ENCODE peak calls at places on chromosomes 6 and 20, in six cellular contexts. O is HEK293T, C is A549, S is IMR-90, E is GM12878, K is HepG2. V is an unnamed sample.
A peak's percentile ranks its signal among the peaks of the same experiment; 100 is the strongest.

GRCh38 chr6:19865178-19865577 is 28.0 kb downstream of the ID4 start:
- DNase-seq in S (no peak), E (no peak), K (no peak), O (no peak), C (no peak), V (no peak)

GRCh38 chr6:127176175-127176574 is 57.7 kb downstream of the RSPO3 start:
- DNase-seq in O (no peak), S (no peak), C (no peak), E (no peak), K (no peak), V (no peak)

GRCh38 chr6:123380257-123380656 is 256.5 kb downstream of the TRDN start:
- DNase-seq in S (no peak), O (peak; percentile 59), C (no peak), K (peak; percentile 22), E (no peak), V (no peak)

GRCh38 chr20:15951711-15952110 is 621.5 kb downstream of the KIF16B start:
- DNase-seq in C (no peak), E (no peak), O (no peak), K (no peak), S (no peak), V (no peak)

GRCh38 chr20:62583424-62583920 is 58.8 kb upstream of the SLCO4A1 start:
- DNase-seq in O (no peak), C (no peak), E (no peak), S (no peak), K (no peak), V (peak; percentile 18)

GRCh38 chr6:21476054-21476552 is 117.4 kb upstream of the SOX4 start:
- DNase-seq in O (no peak), S (no peak), C (no peak), E (no peak), K (no peak), V (no peak)

GRCh38 chr20:24095753-24096152 is 107.2 kb upstream of the GGTLC1 start:
- DNase-seq in O (no peak), C (no peak), S (no peak), E (no peak), K (no peak), V (no peak)

GRCh38 chr6:138001750-138002349 is 105.4 kb downstream of the PERP start:
- DNase-seq in C (peak; percentile 21), S (peak; percentile 53), K (peak; percentile 44), E (no peak), O (peak; percentile 60), V (peak; percentile 59)

GRCh38 chr6:24918641-24919403 is 16.9 kb downstream of the RIPOR2 start:
- DNase-seq in C (no peak), S (no peak), E (no peak), K (no peak), O (no peak), V (no peak)

GRCh38 chr20:1950836-1951235 is 43.0 kb downstream of the PDYN start:
- DNase-seq in C (no peak), K (no peak), O (no peak), E (no peak), S (no peak), V (no peak)

GRCh38 chr20:44416082-44416715 is 59.5 kb upstream of the TTPAL start:
- DNase-seq in O (no peak), S (no peak), K (no peak), C (no peak), E (no peak), V (no peak)

GRCh38 chr20:63025534-63026331 is 19.0 kb upstream of the BHLHE23 start:
- DNase-seq in E (no peak), O (no peak), S (peak; percentile 7), C (no peak), K (no peak), V (no peak)

GRCh38 chr6:27759930-27760329 is 152.3 kb downstream of the OR2B2 start:
- DNase-seq in C (no peak), S (no peak), O (no peak), K (no peak), E (no peak), V (peak; percentile 16)

GRCh38 chr6:89239338-89239737 is 22.2 kb upstream of the GABRR1 start:
- DNase-seq in S (no peak), O (peak; percentile 26), E (no peak), C (no peak), K (no peak), V (peak; percentile 12)
- TF ChIP-seq BHLHE40 in S (no peak), O (no peak), E (no peak), C (no peak), K (no peak), V (no peak)

DNA sequence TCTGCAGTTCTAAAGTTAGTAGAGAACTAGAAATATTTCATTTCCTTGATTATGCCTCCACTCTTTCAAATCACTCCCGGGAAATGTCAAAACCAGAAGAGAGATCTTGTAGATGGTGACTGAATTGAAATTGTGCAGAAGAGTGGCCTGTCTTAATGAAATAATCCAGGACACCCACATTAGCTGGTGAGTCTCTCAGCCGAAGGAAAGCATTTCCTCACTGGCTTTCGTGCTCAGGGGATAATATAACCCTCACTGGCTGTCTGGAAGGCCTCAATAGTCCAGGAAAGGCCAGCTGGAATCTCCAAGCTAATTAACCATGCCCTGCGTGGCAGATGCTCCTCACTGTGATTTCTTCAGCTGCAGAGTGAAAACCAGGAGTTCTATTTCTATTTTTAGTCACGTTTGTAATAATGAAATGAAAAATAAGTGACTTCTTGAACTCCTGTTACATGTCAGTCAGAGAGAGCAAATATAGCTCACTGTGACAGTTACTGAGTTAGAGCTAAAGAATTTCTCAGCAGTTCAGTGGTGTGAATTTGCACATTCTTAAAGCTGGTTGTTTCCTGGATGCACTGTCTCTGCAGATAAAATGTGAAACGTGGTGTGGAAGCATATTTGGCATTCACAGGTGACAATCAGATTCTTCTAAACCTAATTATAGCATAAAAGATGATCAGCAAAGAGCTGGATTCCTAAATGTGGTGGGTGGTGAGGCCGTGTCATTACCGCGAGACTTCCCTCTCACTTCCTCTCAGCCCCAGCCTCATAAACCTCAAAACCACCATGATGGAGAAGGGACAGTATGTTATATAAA is 211.7 kb downstream of the LMBRD1 start:
- DNase-seq in E (peak; percentile 35), S (no peak), O (no peak), K (no peak), C (no peak), V (no peak)
- TF ChIP-seq BHLHE40 in E (peak; percentile 21), S (no peak), O (no peak), K (no peak), C (no peak), V (no peak)

GRCh38 chr6:143629104-143630080 is 48.4 kb upstream of the PHACTR2 start:
- DNase-seq in S (peak; percentile 80), O (no peak), K (no peak), C (no peak), E (no peak), V (no peak)
- TF ChIP-seq BHLHE40 in S (peak; percentile 39), O (no peak), K (no peak), C (no peak), E (no peak), V (no peak)

GRCh38 chr20:38272961-38273360 is 12.4 kb upstream of the KIAA1755 start:
- DNase-seq in K (no peak), O (no peak), C (no peak), E (no peak), S (peak; percentile 88), V (no peak)

GRCh38 chr20:38271609-38272120 is 11.1 kb upstream of the KIAA1755 start:
- DNase-seq in K (no peak), O (no peak), E (no peak), S (no peak), C (no peak), V (no peak)

GRCh38 chr20:38270869-38271608 is 10.5 kb upstream of the KIAA1755 start:
- DNase-seq in S (peak; percentile 99), O (no peak), K (no peak), E (no peak), C (peak; percentile 30), V (no peak)

GRCh38 chr20:38269715-38270114 is 9.2 kb upstream of the KIAA1755 start:
- DNase-seq in O (no peak), K (no peak), E (no peak), C (no peak), S (no peak), V (no peak)

GRCh38 chr20:38272398-38272797 is 11.9 kb upstream of the KIAA1755 start:
- DNase-seq in O (no peak), E (no peak), K (no peak), C (no peak), S (peak; percentile 74), V (no peak)
- TF ChIP-seq BHLHE40 in O (no peak), E (no peak), K (no peak), C (no peak), S (no peak), V (no peak)

DNA sequence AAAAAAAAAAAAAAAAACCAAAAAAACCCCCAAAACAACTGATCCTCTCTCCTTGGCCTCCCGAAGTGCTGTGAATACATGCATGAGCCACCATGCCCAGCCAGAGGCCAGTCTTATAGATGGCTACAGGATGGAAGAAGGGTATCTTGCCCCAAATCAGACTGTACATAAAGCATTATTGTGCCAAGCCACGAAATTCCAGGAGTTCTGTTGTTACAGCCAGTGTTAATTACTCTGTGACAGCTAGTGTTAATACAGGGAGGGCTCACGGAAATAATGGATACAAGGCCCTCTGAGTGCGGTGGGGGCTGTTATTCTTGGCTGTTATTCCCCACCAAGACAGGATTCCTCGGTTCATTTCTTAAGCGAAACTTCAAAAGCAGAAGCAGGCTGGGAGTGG is 1.4 kb upstream of the CLPSL2 start:
- DNase-seq in S (no peak), K (no peak), C (no peak), O (no peak), E (no peak), V (no peak)
- TF ChIP-seq BHLHE40 in S (no peak), K (no peak), C (no peak), O (no peak), E (no peak), V (no peak)

GRCh38 chr6:167930300-167930699 is 67.2 kb upstream of the KIF25 start:
- DNase-seq in O (no peak), S (peak; percentile 53), E (no peak), C (no peak), K (peak; percentile 24), V (no peak)
- TF ChIP-seq BHLHE40 in O (no peak), S (no peak), E (no peak), C (no peak), K (no peak), V (no peak)

DNA sequence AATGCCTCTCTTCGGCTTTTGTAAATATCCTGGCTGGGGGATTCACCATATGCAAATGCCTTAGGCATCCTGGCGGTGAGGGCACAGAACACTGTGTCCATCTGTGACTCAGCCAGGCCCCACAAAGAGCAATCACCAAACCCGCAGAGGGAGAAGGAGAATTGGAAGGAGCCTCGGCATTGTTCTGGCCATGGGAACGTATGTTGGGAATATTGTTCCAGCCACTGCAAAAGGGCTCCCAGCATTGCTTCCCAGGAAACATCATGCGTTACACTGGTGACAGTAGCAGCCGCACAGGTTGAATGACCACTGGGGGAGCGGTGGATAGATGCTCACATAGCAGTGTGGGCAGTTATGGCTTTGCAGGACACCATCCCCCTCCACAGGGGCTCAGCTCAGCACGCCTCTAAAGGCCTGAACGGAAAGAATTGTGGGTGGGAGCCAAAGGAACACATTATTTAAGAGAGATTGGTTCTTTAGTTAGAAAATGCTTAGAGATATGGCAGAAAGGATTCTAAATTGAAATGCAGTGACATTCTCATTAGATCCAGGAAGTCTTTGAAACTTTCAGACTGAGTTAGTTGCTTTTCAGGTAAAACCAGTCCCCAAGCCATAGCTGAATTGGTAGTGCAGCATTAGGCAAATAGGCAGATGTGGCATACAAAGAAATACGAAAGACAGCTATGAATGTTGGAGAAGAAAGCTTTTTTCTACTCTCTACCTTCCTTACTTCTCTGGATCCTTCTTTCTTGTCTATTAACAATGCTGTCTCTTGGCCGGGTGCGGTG is 104.3 kb downstream of the RNF144B start:
- DNase-seq in K (no peak), C (no peak), O (no peak), S (no peak), E (no peak), V (no peak)
- TF ChIP-seq BHLHE40 in K (no peak), C (no peak), O (no peak), S (no peak), E (no peak), V (no peak)

GRCh38 chr6:161401910-161402309 is 128.0 kb upstream of the AGPAT4 start:
- DNase-seq in S (no peak), C (no peak), E (no peak), O (no peak), K (no peak), V (peak; percentile 37)
- TF ChIP-seq BHLHE40 in S (no peak), C (no peak), E (no peak), O (no peak), K (no peak), V (no peak)